ENCODE peak calls at places on chromosomes 16 and 17, in four cellular contexts. One of them, this sample, is unnamed.

GRCh38 chr16:31707743-31708335 is 165.8 kb upstream of the ZNF267 start:
- DNase-seq in endothelial cell of umbilical vein: no peak
- DNase-seq in A549: no peak
- DNase-seq in progenitor cell of endocrine pancreas: no peak
- DNase-seq in this sample: no peak

GRCh38 chr16:58464047-58464915 is 35.7 kb upstream of the NDRG4 start:
- DNase-seq in endothelial cell of umbilical vein: no peak
- DNase-seq in A549: no peak
- DNase-seq in progenitor cell of endocrine pancreas: peak
- DNase-seq in this sample: no peak

GRCh38 chr16:87543436-87544191 is 50.8 kb upstream of the ZCCHC14 start:
- DNase-seq in endothelial cell of umbilical vein: no peak
- DNase-seq in A549: no peak
- DNase-seq in progenitor cell of endocrine pancreas: no peak
- DNase-seq in this sample: no peak

GRCh38 chr16:66511615-66512500 is 38.1 kb downstream of the TK2 start:
- DNase-seq in endothelial cell of umbilical vein: peak
- DNase-seq in A549: peak
- DNase-seq in progenitor cell of endocrine pancreas: no peak
- DNase-seq in this sample: no peak

GRCh38 chr17:79850571-79851460 is 11.6 kb upstream of the CBX4 start:
- DNase-seq in endothelial cell of umbilical vein: no peak
- DNase-seq in A549: peak
- DNase-seq in progenitor cell of endocrine pancreas: no peak
- DNase-seq in this sample: no peak

GRCh38 chr17:78903101-78903779 is at the start of gene CEP295NL:
- DNase-seq in endothelial cell of umbilical vein: no peak
- DNase-seq in A549: peak
- DNase-seq in progenitor cell of endocrine pancreas: peak
- DNase-seq in this sample: no peak

GRCh38 chr16:88688013-88688778 is 1.9 kb upstream of the SNAI3 start:
- DNase-seq in endothelial cell of umbilical vein: no peak
- DNase-seq in A549: no peak
- DNase-seq in progenitor cell of endocrine pancreas: peak
- DNase-seq in this sample: no peak

GRCh38 chr16:88886915-88887521 is 20.6 kb upstream of the PABPN1L start:
- DNase-seq in endothelial cell of umbilical vein: no peak
- DNase-seq in A549: no peak
- DNase-seq in progenitor cell of endocrine pancreas: no peak
- DNase-seq in this sample: no peak

GRCh38 chr16:67560827-67561342 is 1.4 kb upstream of the CTCF start:
- DNase-seq in endothelial cell of umbilical vein: no peak
- DNase-seq in A549: no peak
- DNase-seq in progenitor cell of endocrine pancreas: no peak
- DNase-seq in this sample: no peak

GRCh38 chr17:65191805-65192740 is 54.9 kb downstream of the RGS9 start:
- DNase-seq in endothelial cell of umbilical vein: peak
- DNase-seq in A549: peak
- DNase-seq in progenitor cell of endocrine pancreas: no peak
- DNase-seq in this sample: no peak

GRCh38 chr17:71296005-71296404 is 824.8 kb upstream of the SOX9 start:
- DNase-seq in endothelial cell of umbilical vein: no peak
- DNase-seq in A549: no peak
- DNase-seq in progenitor cell of endocrine pancreas: no peak
- DNase-seq in this sample: no peak

GRCh38 chr16:66899310-66899944 is 19.1 kb downstream of the PDP2 start:
- DNase-seq in endothelial cell of umbilical vein: no peak
- DNase-seq in A549: no peak
- DNase-seq in progenitor cell of endocrine pancreas: no peak
- DNase-seq in this sample: no peak

GRCh38 chr17:10034719-10035475 is 129.8 kb upstream of the RCVRN start:
- DNase-seq in endothelial cell of umbilical vein: no peak
- DNase-seq in A549: no peak
- DNase-seq in progenitor cell of endocrine pancreas: no peak
- DNase-seq in this sample: no peak